ENCODE peak calls at places on chromosomes 1 and 21, in four cellular contexts. L is HepG2, U is GM12878, K is H1. G is an unnamed sample.

GRCh38 chr1:110390692-110391232 is at the start of gene SLC16A4:
- DNase-seq in K (no peak), L (peak; percentile 76), U (no peak), G (no peak)

GRCh38 chr1:2860476-2861142 is 59.1 kb upstream of the TTC34 start:
- DNase-seq in U (no peak), L (no peak), K (no peak), G (no peak)

GRCh38 chr1:183881387-183882084 is 76.6 kb downstream of the RGL1 start:
- DNase-seq in K (peak; percentile 33), L (peak; percentile 77), U (no peak), G (peak; percentile 87)

GRCh38 chr21:43764576-43765495 is 11.3 kb downstream of the CSTB start:
- DNase-seq in L (no peak), U (no peak), K (no peak), G (no peak)

GRCh38 chr1:220876511-220877347 is 2.5 kb upstream of the HLX start:
- DNase-seq in L (no peak), K (no peak), U (no peak), G (peak; percentile 60)

GRCh38 chr1:45952072-45952471 is 148.7 kb downstream of the MAST2 start:
- DNase-seq in K (no peak), L (no peak), U (no peak), G (no peak)

GRCh38 chr1:225627304-225627947 is 25.5 kb downstream of the ENAH start:
- DNase-seq in K (no peak), L (no peak), U (no peak), G (no peak)

GRCh38 chr1:152143147-152143845 is 15.7 kb downstream of the RPTN start:
- DNase-seq in L (no peak), U (no peak), K (no peak), G (no peak)

GRCh38 chr1:30684259-30684658 is 39.1 kb downstream of the MATN1 start:
- DNase-seq in K (no peak), U (no peak), L (no peak), G (no peak)

GRCh38 chr1:94094466-94095111 is 26.4 kb downstream of the ABCA4 start:
- DNase-seq in K (no peak), U (no peak), L (no peak), G (no peak)

GRCh38 chr1:41078616-41079015 is 57.1 kb upstream of the SLFNL1 start:
- DNase-seq in U (no peak), K (no peak), L (no peak), G (no peak)

GRCh38 chr1:24085546-24085945 is 26.4 kb downstream of the MYOM3 start:
- DNase-seq in L (no peak), U (no peak), K (no peak), G (no peak)

GRCh38 chr21:31248598-31248997 is 95.5 kb downstream of the TIAM1 start:
- DNase-seq in K (no peak), L (no peak), U (no peak), G (peak; percentile 56)

GRCh38 chr1:183956559-183957188 is 80.9 kb downstream of the COLGALT2 start:
- DNase-seq in K (no peak), U (peak; percentile 94), L (no peak), G (no peak)

GRCh38 chr1:233444484-233444883 is 117.0 kb downstream of the MAP3K21 start:
- DNase-seq in L (no peak), K (no peak), U (no peak), G (no peak)

GRCh38 chr1:64246294-64246917 is 43.0 kb downstream of the UBE2U start:
- DNase-seq in U (no peak), L (peak; percentile 25), K (no peak), G (no peak)

GRCh38 chr1:26482921-26483320 is 10.7 kb downstream of the HMGN2 start:
- DNase-seq in U (no peak), L (no peak), K (no peak), G (no peak)

GRCh38 chr1:36988741-36989193 is 45.5 kb downstream of the GRIK3 start:
- DNase-seq in L (no peak), U (no peak), K (no peak), G (no peak)

GRCh38 chr1:175857756-175858155 is 114.4 kb upstream of the TNR start:
- DNase-seq in L (no peak), K (no peak), U (no peak), G (no peak)

GRCh38 chr1:155455588-155456195 is 106.9 kb downstream of the ASH1L start:
- DNase-seq in K (no peak), U (no peak), L (no peak), G (no peak)
- TF ChIP-seq YY1 in K (no peak), U (no peak), L (no peak), G (no peak)

DNA sequence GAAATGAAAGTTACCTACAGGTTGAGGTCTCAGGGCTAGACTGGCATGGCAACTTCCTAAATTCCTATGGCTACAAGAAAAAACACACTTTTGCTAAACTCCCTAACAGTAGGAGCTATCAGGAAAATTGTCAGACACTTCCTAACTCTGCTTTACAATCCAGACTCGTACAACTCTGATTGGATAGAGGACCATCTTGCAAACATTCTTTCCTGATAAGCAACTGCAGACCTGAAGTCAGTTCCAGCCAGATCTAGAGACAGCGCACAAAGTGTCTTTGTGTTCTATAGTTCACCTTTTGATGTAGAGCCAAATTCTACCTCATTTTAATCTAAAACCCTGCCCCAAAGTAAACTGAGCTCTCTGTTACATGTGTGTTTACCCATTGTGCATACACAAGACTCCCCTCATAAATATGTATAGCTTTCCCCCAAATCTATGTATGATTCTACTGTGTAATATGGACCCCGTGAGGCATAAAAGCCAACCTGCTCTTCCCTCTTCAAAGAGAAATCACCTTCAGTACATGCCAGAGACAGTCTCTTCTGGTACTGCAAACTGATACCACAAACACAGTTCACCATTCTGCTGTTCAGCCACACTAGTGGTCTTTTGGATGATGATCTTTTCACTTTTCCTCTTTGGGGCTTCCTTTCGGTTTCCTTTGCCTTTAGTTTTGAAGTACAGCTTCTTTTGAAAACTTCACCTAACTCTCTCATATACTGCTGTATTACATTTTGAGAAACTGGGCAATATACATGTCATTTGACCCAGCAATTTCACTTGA is 21.7 kb downstream of the ZP4 start:
- DNase-seq in U (no peak), K (no peak), L (no peak), G (no peak)
- TF ChIP-seq ZNF274 in U (no peak), K (no peak), L (no peak), G (no peak)

DNA sequence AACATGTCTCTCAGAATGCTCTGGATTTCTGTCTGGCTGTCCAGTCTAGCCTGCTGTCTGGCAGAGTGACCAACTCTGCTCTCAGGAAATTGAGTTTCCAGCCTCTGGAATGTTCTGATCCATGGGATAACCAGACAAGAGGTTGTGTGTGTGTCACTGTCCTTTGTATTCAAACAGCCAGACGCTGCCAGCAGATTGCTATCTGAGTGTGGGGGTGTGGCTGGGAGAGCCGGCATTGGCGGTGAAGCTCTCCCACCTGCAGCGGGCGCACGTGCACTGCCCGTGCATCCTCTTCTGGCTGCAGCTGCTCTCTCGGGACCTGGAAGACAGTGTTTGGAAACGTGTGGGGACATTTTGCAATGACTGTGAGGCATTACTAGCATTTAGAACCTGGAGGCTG is 26.1 kb downstream of the PKP1 start:
- DNase-seq in K (peak; percentile 34), L (peak; percentile 80), U (no peak), G (peak; percentile 40)
- TF ChIP-seq SUZ12 in K (no peak), L (no peak), U (no peak), G (no peak)

DNA sequence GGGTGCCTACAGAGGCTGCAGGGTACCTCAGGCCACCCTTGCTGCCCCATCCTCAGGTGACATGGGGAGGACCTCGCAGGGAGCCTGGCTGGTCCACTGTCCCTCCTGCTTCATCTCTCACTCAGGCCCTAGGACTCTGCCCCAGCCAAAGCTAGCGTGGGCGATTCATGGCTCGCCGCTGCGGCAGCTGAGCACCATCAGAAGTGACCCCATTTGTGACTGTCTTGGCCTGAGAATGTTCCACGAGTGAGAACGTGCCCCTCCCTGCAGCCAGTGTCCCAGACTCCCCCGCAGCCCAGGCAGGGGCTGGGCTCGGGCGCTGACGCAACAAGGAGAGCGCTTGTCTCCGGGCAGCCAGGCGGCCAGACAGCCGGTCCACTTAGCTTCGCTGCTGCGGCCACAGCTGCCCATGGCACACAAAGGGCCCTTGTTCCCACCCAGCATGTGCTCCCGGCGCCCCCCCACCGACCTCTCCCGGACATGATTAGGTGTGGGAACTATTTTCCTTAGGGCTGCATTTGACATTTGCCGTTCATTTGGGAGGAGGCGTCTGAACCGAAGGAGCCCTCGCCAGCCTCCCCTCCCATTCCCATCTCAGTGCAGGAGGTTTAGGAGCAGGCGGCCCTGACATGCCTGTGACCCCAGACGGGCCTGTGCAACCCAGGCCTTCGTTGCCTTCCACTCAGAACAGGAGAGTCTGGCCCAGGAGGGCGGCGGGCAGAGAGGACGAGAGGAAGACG is 19.3 kb upstream of the POFUT2 start:
- DNase-seq in L (peak; percentile 75), K (no peak), U (no peak), G (no peak)
- TF ChIP-seq YY1 in L (no peak), K (no peak), U (no peak), G (no peak)